ENCODE peak calls at places on chromosomes 5 and 9, in five cellular contexts. E is stomach; U is CD8-positive, alpha-beta T cell; Y is psoas muscle; F is transverse colon. P is an unnamed sample.

GRCh38 chr5:77867914-77868313 is 91.8 kb upstream of the TBCA start:
- DNase-seq in E (no peak), U (no peak), Y (no peak), F (no peak), P (no peak)

GRCh38 chr9:118000581-118000980 is 296.4 kb downstream of the TLR4 start:
- DNase-seq in E (no peak), U (no peak), Y (no peak), F (no peak), P (no peak)

GRCh38 chr5:143569213-143569663 is 165.8 kb upstream of the NR3C1 start:
- DNase-seq in E (no peak), U (no peak), Y (no peak), F (no peak), P (no peak)

GRCh38 chr5:102583663-102584062 is 84.9 kb upstream of the SLCO6A1 start:
- DNase-seq in E (no peak), U (no peak), Y (no peak), F (no peak), P (no peak)

GRCh38 chr5:124867064-124867707 is 120.7 kb upstream of the ZNF608 start:
- DNase-seq in E (no peak), U (no peak), Y (no peak), F (no peak), P (no peak)

GRCh38 chr9:95447660-95448420 is 68.9 kb downstream of the PTCH1 start:
- DNase-seq in E (no peak), U (no peak), Y (no peak), F (no peak), P (no peak)

GRCh38 chr5:6715758-6716633 is 2.8 kb downstream of the TENT4A start:
- DNase-seq in E (no peak), U (peak; percentile 36), Y (no peak), F (no peak), P (no peak)

GRCh38 chr9:92740015-92740408 is 24.6 kb downstream of the BICD2 start:
- DNase-seq in E (no peak), U (no peak), Y (no peak), F (no peak), P (no peak)

GRCh38 chr5:74507596-74507995 is 132.9 kb downstream of the ENC1 start:
- DNase-seq in E (no peak), U (no peak), Y (no peak), F (no peak), P (no peak)

GRCh38 chr5:80884851-80885697 is 75.1 kb upstream of the RASGRF2 start:
- DNase-seq in E (no peak), U (no peak), Y (no peak), F (no peak), P (no peak)

GRCh38 chr9:131667576-131667975 is 72.3 kb downstream of the RAPGEF1 start:
- DNase-seq in E (no peak), U (peak; percentile 45), Y (no peak), F (no peak), P (peak; percentile 64)

GRCh38 chr9:88418025-88418424 is 29.8 kb downstream of the SPIN1 start:
- DNase-seq in E (no peak), U (no peak), Y (no peak), F (no peak), P (no peak)

GRCh38 chr9:88418715-88419540 is 30.7 kb downstream of the SPIN1 start:
- DNase-seq in E (no peak), U (no peak), Y (no peak), F (no peak), P (no peak)

GRCh38 chr9:88425538-88425950 is 37.3 kb downstream of the SPIN1 start:
- DNase-seq in E (no peak), U (no peak), Y (no peak), F (no peak), P (no peak)

GRCh38 chr9:88420227-88420626 is 32.0 kb downstream of the SPIN1 start:
- DNase-seq in E (no peak), U (no peak), Y (no peak), F (no peak), P (no peak)

GRCh38 chr9:88421348-88421747 is 33.1 kb downstream of the SPIN1 start:
- DNase-seq in E (no peak), U (no peak), Y (no peak), F (no peak), P (no peak)
- H3K9me3 ChIP-seq in E (peaks cover 28% of the 10 kb centered on the region), U (peaks cover 15% of the 10 kb centered on the region), Y (peaks cover 14% of the 10 kb centered on the region), F (peaks cover 17% of the 10 kb centered on the region), P (peaks cover 23% of the 10 kb centered on the region)

GRCh38 chr5:179187681-179188575 is 127.8 kb downstream of the ZNF354C start:
- DNase-seq in E (no peak), U (no peak), Y (peak; percentile 7), F (no peak), P (peak; percentile 19)
- H3K9me3 ChIP-seq in E (no peaks in the 10 kb centered on the region), U (no peaks in the 10 kb centered on the region), Y (no peaks in the 10 kb centered on the region), F (no peaks in the 10 kb centered on the region), P (no peaks in the 10 kb centered on the region)

GRCh38 chr9:135251996-135252760 is 164.7 kb downstream of the OLFM1 start:
- DNase-seq in E (no peak), U (no peak), Y (peak; percentile 18), F (no peak), P (peak; percentile 30)
- H3K9me3 ChIP-seq in E (no peaks in the 10 kb centered on the region), U (no peaks in the 10 kb centered on the region), Y (no peaks in the 10 kb centered on the region), F (no peaks in the 10 kb centered on the region), P (no peaks in the 10 kb centered on the region)

GRCh38 chr5:141362719-141363118 is 1.2 kb upstream of the PCDHGA5 start:
- DNase-seq in E (no peak), U (no peak), Y (no peak), F (no peak), P (no peak)

GRCh38 chr5:141369994-141370848 is at the start of gene PCDHGB3:
- DNase-seq in E (no peak), U (peak; percentile 31), Y (peak; percentile 69), F (peak; percentile 21), P (no peak)

GRCh38 chr5:141363952-141364660 is at the start of gene PCDHGA5:
- DNase-seq in E (no peak), U (no peak), Y (no peak), F (no peak), P (no peak)

GRCh38 chr5:141371572-141372475 is 1.8 kb downstream of the PCDHGB3 start:
- DNase-seq in E (no peak), U (no peak), Y (no peak), F (no peak), P (no peak)

DNA sequence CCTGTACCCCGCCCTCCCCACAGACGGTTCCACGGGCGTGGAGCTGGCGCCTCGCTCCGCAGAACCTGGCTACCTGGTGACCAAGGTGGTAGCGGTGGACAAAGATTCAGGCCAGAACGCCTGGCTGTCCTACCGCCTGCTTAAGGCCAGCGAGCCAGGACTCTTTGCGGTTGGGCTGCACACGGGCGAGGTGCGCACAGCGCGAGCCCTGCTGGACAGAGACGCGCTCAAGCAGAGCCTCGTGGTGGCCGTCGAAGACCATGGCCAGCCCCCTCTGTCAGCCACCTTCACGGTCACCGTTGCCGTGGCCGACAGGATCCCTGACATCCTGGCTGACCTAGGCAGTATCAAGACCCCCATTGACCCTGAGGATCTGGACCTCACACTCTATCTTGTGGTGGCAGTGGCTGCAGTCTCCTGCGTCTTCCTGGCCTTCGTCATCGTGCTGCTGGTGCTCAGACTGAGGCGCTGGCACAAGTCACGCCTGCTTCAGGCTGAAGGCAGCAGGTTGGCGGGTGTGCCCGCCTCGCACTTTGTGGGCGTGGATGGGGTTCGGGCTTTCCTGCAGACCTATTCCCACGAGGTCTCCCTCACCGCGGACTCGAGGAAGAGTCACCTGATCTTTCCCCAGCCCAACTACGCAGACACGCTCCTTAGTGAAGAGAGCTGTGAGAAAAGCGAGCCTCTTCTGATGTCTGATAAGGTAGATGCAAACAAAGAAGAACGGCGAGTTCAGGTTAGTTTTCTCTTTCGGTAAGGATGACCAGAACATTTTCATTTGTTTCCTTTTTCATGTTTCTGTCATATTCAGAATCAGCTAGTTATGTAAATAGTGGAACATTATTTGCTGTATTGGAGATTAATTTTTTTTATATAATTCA is 2.3 kb downstream of the PCDHGA5 start:
- DNase-seq in E (no peak), U (no peak), Y (no peak), F (no peak), P (no peak)
- H3K9me3 ChIP-seq in E (peaks cover 100% of the 10 kb centered on the region), U (peaks cover 8% of the 10 kb centered on the region), Y (peaks cover 16% of the 10 kb centered on the region), F (peaks cover 56% of the 10 kb centered on the region), P (peaks cover 80% of the 10 kb centered on the region)

DNA sequence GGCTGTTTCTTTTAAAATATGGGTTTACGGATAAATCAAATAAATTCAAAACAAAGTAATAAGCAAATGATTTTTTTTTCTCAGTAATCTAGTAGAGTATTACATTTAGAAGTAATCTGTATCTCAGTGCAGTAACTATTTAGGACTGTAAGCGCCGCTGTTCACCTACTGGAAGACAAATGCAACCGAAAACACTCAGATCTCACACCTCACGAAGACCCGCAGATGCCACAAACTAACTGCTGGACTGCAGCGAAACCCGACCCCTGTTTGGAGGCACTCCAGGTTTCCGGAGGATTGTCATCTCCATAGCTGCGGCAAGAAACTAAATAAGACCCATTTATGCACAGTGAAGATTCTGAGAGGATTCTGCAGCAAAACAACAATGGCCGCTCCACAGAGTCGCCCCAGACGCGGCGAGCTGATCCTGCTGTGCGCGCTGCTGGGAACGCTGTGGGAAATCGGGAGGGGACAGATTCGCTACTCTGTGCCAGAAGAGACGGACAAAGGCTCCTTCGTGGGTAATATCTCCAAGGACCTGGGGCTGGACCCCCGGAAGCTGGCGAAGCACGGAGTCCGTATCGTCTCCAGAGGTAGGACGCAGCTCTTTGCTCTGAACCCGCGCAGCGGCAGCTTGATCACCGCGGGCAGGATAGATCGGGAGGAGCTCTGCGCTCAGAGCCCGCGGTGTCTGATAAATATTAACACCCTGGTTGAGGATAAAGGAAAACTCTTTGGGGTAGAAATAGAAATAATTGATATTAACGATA is at the start of gene PCDHGA8:
- DNase-seq in E (no peak), U (no peak), Y (no peak), F (no peak), P (no peak)
- H3K9me3 ChIP-seq in E (peaks cover 94% of the 10 kb centered on the region), U (peaks cover 11% of the 10 kb centered on the region), Y (no peaks in the 10 kb centered on the region), F (peaks cover 63% of the 10 kb centered on the region), P (peaks cover 77% of the 10 kb centered on the region)